ENCODE peak calls at places on chromosome 21, in ten cellular contexts. H, S, G, Y, F, Z, V, K, N and U are unnamed samples.

GRCh38 chr21:41444703-41445464 is 18.8 kb downstream of the MX1 start:
- DNase-seq in N (no peak), S (no peak), G (no peak), Z (no peak), Y (no peak), K (no peak), H (no peak), V (no peak), F (no peak), U (peak)

GRCh38 chr21:34693192-34693810 is 24.5 kb downstream of the CLIC6 start:
- DNase-seq in H (peak), Y (peak), G (no peak), K (peak), F (peak), S (peak), N (peak), V (peak), Z (peak), U (no peak)

GRCh38 chr21:45471229-45472052 is 66.5 kb downstream of the COL18A1 start:
- DNase-seq in H (peak), Z (no peak), Y (no peak), F (no peak), K (no peak), N (no peak), G (no peak), S (peak), V (no peak), U (peak)

GRCh38 chr21:33451634-33452071 is 28.1 kb downstream of the TMEM50B start:
- DNase-seq in K (no peak), H (peak), G (no peak), V (no peak), N (no peak), F (peak), S (no peak), Z (peak), Y (no peak), U (no peak)

GRCh38 chr21:34788879-34789278 is 120.1 kb downstream of the CLIC6 start:
- DNase-seq in F (no peak), S (no peak), Z (no peak), Y (no peak), N (no peak), H (no peak), G (no peak), V (no peak), K (no peak), U (no peak)

GRCh38 chr21:44962481-44962966 is 22.7 kb downstream of the SLX9 start:
- DNase-seq in Z (no peak), S (peak), F (no peak), H (peak), Y (no peak), V (no peak), G (no peak), K (no peak), N (no peak), U (peak)

GRCh38 chr21:29499229-29499628 is 200.5 kb downstream of the BACH1 start:
- DNase-seq in F (no peak), S (no peak), G (no peak), K (no peak), V (no peak), H (no peak), N (no peak), Z (no peak), Y (no peak), U (no peak)

GRCh38 chr21:29730281-29730680 is 209.5 kb downstream of the GRIK1 start:
- DNase-seq in Y (no peak), G (no peak), H (peak), N (no peak), K (no peak), Z (no peak), V (no peak), S (no peak), F (no peak), U (no peak)

GRCh38 chr21:22421416-22422190 is 1423.4 kb downstream of the NCAM2 start:
- DNase-seq in G (no peak), Y (peak), N (peak), H (no peak), V (no peak), K (peak), S (no peak), Z (no peak), F (peak), U (no peak)

GRCh38 chr21:33362044-33362555 is 37.3 kb downstream of the IFNAR1 start:
- DNase-seq in K (peak), Z (no peak), H (peak), G (no peak), S (no peak), F (peak), Y (peak), N (peak), V (peak), U (no peak)

GRCh38 chr21:45392206-45392971 is 12.6 kb upstream of the COL18A1 start:
- DNase-seq in N (no peak), H (no peak), S (no peak), V (no peak), G (no peak), Y (no peak), K (no peak), Z (no peak), F (no peak), U (peak)

GRCh38 chr21:44421901-44422840 is 33.1 kb upstream of the LRRC3 start:
- DNase-seq in H (no peak), K (peak), G (no peak), F (no peak), S (no peak), N (no peak), Y (no peak), V (no peak), Z (no peak), U (peak)

GRCh38 chr21:35843911-35844667 is 216.2 kb downstream of the SETD4 start:
- DNase-seq in Y (no peak), G (no peak), H (no peak), N (no peak), S (no peak), Z (no peak), F (peak), K (no peak), V (no peak), U (no peak)